ENCODE peak calls at places on chromosomes 3 and 15, in eight cellular contexts. One of them, this sample, is unnamed.

GRCh38 chr15:100311099-100311751 is 30.6 kb downstream of the ADAMTS17 start:
- DNase-seq in neural progenitor cell: no peak
- DNase-seq in left lung: no peak
- DNase-seq in A549: no peak
- DNase-seq in Panc1: no peak
- DNase-seq in cardiac muscle cell: no peak
- DNase-seq in heart right ventricle: peak; percentile 27
- DNase-seq in naive thymus-derived CD4-positive, alpha-beta T cell: no peak
- DNase-seq in this sample: peak; percentile 74

GRCh38 chr3:70531838-70532489 is 219.5 kb upstream of the MDFIC2 start:
- DNase-seq in heart right ventricle: no peak
- DNase-seq in cardiac muscle cell: no peak
- DNase-seq in naive thymus-derived CD4-positive, alpha-beta T cell: no peak
- DNase-seq in neural progenitor cell: no peak
- DNase-seq in Panc1: no peak
- DNase-seq in left lung: no peak
- DNase-seq in A549: no peak
- DNase-seq in this sample: no peak

GRCh38 chr15:68488966-68489365 is 57.0 kb upstream of the ITGA11 start:
- DNase-seq in neural progenitor cell: no peak
- DNase-seq in left lung: no peak
- DNase-seq in A549: no peak
- DNase-seq in Panc1: no peak
- DNase-seq in heart right ventricle: no peak
- DNase-seq in cardiac muscle cell: no peak
- DNase-seq in naive thymus-derived CD4-positive, alpha-beta T cell: no peak
- DNase-seq in this sample: no peak

GRCh38 chr3:69856965-69857364 is 117.7 kb downstream of the MITF start:
- DNase-seq in naive thymus-derived CD4-positive, alpha-beta T cell: no peak
- DNase-seq in neural progenitor cell: no peak
- DNase-seq in left lung: no peak
- DNase-seq in cardiac muscle cell: no peak
- DNase-seq in Panc1: no peak
- DNase-seq in heart right ventricle: no peak
- DNase-seq in A549: no peak
- DNase-seq in this sample: no peak

GRCh38 chr3:119700269-119700919 is 2.4 kb upstream of the CFAP91 start:
- DNase-seq in Panc1: no peak
- DNase-seq in cardiac muscle cell: peak; percentile 11
- DNase-seq in heart right ventricle: peak; percentile 20
- DNase-seq in naive thymus-derived CD4-positive, alpha-beta T cell: no peak
- DNase-seq in A549: peak; percentile 69
- DNase-seq in neural progenitor cell: no peak
- DNase-seq in left lung: no peak
- DNase-seq in this sample: no peak

GRCh38 chr3:65888980-65889706 is 149.6 kb downstream of the MAGI1 start:
- DNase-seq in heart right ventricle: peak; percentile 14
- DNase-seq in left lung: no peak
- DNase-seq in A549: peak; percentile 41
- DNase-seq in cardiac muscle cell: peak; percentile 96
- DNase-seq in naive thymus-derived CD4-positive, alpha-beta T cell: no peak
- DNase-seq in neural progenitor cell: no peak
- DNase-seq in Panc1: peak; percentile 10
- DNase-seq in this sample: no peak

GRCh38 chr15:32828507-32829186 is 110.8 kb downstream of the GREM1 start:
- DNase-seq in A549: peak; percentile 83
- DNase-seq in Panc1: no peak
- DNase-seq in heart right ventricle: no peak
- DNase-seq in cardiac muscle cell: peak; percentile 48
- DNase-seq in naive thymus-derived CD4-positive, alpha-beta T cell: no peak
- DNase-seq in neural progenitor cell: no peak
- DNase-seq in left lung: no peak
- DNase-seq in this sample: no peak

GRCh38 chr15:44554934-44555723 is 18.2 kb downstream of the EIF3J start:
- DNase-seq in left lung: no peak
- DNase-seq in neural progenitor cell: no peak
- DNase-seq in A549: no peak
- DNase-seq in Panc1: no peak
- DNase-seq in cardiac muscle cell: no peak
- DNase-seq in heart right ventricle: no peak
- DNase-seq in naive thymus-derived CD4-positive, alpha-beta T cell: peak; percentile 20
- DNase-seq in this sample: no peak

GRCh38 chr3:118900737-118901525 is 133.7 kb downstream of the IGSF11 start:
- DNase-seq in neural progenitor cell: no peak
- DNase-seq in A549: no peak
- DNase-seq in Panc1: no peak
- DNase-seq in naive thymus-derived CD4-positive, alpha-beta T cell: no peak
- DNase-seq in cardiac muscle cell: no peak
- DNase-seq in heart right ventricle: no peak
- DNase-seq in left lung: no peak
- DNase-seq in this sample: no peak

GRCh38 chr15:64699767-64700388 is 75.5 kb downstream of the RBPMS2 start:
- DNase-seq in Panc1: no peak
- DNase-seq in heart right ventricle: peak; percentile 70
- DNase-seq in naive thymus-derived CD4-positive, alpha-beta T cell: no peak
- DNase-seq in neural progenitor cell: peak; percentile 74
- DNase-seq in A549: no peak
- DNase-seq in cardiac muscle cell: peak; percentile 76
- DNase-seq in left lung: no peak
- DNase-seq in this sample: no peak

GRCh38 chr3:97102641-97103040 is 288.2 kb downstream of the EPHA6 start:
- DNase-seq in neural progenitor cell: no peak
- DNase-seq in cardiac muscle cell: no peak
- DNase-seq in A549: no peak
- DNase-seq in Panc1: no peak
- DNase-seq in left lung: no peak
- DNase-seq in naive thymus-derived CD4-positive, alpha-beta T cell: no peak
- DNase-seq in heart right ventricle: no peak
- DNase-seq in this sample: no peak

GRCh38 chr3:56197259-56197965 is 270.9 kb downstream of the ERC2 start:
- DNase-seq in A549: no peak
- DNase-seq in cardiac muscle cell: peak; percentile 54
- DNase-seq in heart right ventricle: no peak
- DNase-seq in left lung: no peak
- DNase-seq in naive thymus-derived CD4-positive, alpha-beta T cell: no peak
- DNase-seq in neural progenitor cell: no peak
- DNase-seq in Panc1: no peak
- DNase-seq in this sample: no peak

GRCh38 chr3:39804951-39805350 is 4.5 kb upstream of the MYRIP start:
- DNase-seq in neural progenitor cell: no peak
- DNase-seq in A549: no peak
- DNase-seq in left lung: no peak
- DNase-seq in cardiac muscle cell: peak; percentile 47
- DNase-seq in Panc1: no peak
- DNase-seq in heart right ventricle: no peak
- DNase-seq in naive thymus-derived CD4-positive, alpha-beta T cell: no peak
- DNase-seq in this sample: no peak

GRCh38 chr3:135261214-135261775 is 466.2 kb downstream of the EPHB1 start:
- DNase-seq in heart right ventricle: no peak
- DNase-seq in Panc1: no peak
- DNase-seq in naive thymus-derived CD4-positive, alpha-beta T cell: no peak
- DNase-seq in cardiac muscle cell: no peak
- DNase-seq in A549: no peak
- DNase-seq in left lung: no peak
- DNase-seq in neural progenitor cell: no peak
- DNase-seq in this sample: no peak

GRCh38 chr3:79027593-79027992 is 740.2 kb downstream of the ROBO1 start:
- DNase-seq in Panc1: no peak
- DNase-seq in neural progenitor cell: no peak
- DNase-seq in left lung: no peak
- DNase-seq in heart right ventricle: no peak
- DNase-seq in cardiac muscle cell: no peak
- DNase-seq in naive thymus-derived CD4-positive, alpha-beta T cell: no peak
- DNase-seq in A549: no peak
- DNase-seq in this sample: no peak

GRCh38 chr15:48647963-48648362 is 2.5 kb upstream of the FBN1 start:
- DNase-seq in neural progenitor cell: peak; percentile 58
- DNase-seq in A549: peak; percentile 30
- DNase-seq in left lung: no peak
- DNase-seq in Panc1: no peak
- DNase-seq in heart right ventricle: no peak
- DNase-seq in naive thymus-derived CD4-positive, alpha-beta T cell: no peak
- DNase-seq in cardiac muscle cell: peak; percentile 68
- DNase-seq in this sample: no peak

GRCh38 chr15:25695875-25696760 is 167.0 kb downstream of the ATP10A start:
- DNase-seq in heart right ventricle: no peak
- DNase-seq in A549: no peak
- DNase-seq in Panc1: no peak
- DNase-seq in naive thymus-derived CD4-positive, alpha-beta T cell: no peak
- DNase-seq in neural progenitor cell: no peak
- DNase-seq in left lung: no peak
- DNase-seq in cardiac muscle cell: no peak
- DNase-seq in this sample: no peak

GRCh38 chr3:178392553-178392952 is 143.7 kb upstream of the KCNMB2 start:
- DNase-seq in cardiac muscle cell: peak; percentile 87
- DNase-seq in A549: no peak
- DNase-seq in left lung: no peak
- DNase-seq in naive thymus-derived CD4-positive, alpha-beta T cell: no peak
- DNase-seq in Panc1: no peak
- DNase-seq in heart right ventricle: no peak
- DNase-seq in neural progenitor cell: no peak
- DNase-seq in this sample: no peak

GRCh38 chr3:179791793-179792192 is 139.0 kb downstream of the USP13 start:
- DNase-seq in left lung: no peak
- DNase-seq in naive thymus-derived CD4-positive, alpha-beta T cell: no peak
- DNase-seq in cardiac muscle cell: no peak
- DNase-seq in heart right ventricle: no peak
- DNase-seq in A549: no peak
- DNase-seq in neural progenitor cell: no peak
- DNase-seq in Panc1: no peak
- DNase-seq in this sample: no peak

GRCh38 chr3:179794355-179794754 is 141.5 kb downstream of the USP13 start:
- DNase-seq in A549: no peak
- DNase-seq in left lung: no peak
- DNase-seq in cardiac muscle cell: no peak
- DNase-seq in neural progenitor cell: no peak
- DNase-seq in heart right ventricle: no peak
- DNase-seq in naive thymus-derived CD4-positive, alpha-beta T cell: no peak
- DNase-seq in Panc1: no peak
- DNase-seq in this sample: no peak

DNA sequence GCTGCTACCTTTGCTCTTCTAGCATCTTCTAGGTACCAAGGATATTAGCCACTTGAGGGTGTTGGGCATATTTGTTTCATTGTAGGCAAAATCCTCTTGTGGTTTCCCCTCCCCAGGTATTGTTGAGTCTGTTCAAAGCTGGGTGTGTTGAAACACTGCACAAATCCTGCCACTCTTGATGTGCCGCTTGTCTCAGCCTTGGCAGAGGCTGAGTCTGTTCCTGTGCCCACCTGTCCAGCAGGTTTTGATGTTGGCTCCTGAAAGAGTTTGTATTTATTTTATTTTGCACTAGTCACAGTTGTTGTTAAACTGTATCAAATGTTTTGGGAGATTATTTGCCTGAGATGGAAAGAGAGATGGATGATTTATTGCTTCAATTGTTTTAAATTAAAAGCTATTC is 136.2 kb downstream of the USP13 start:
- DNase-seq in left lung: no peak
- DNase-seq in heart right ventricle: no peak
- DNase-seq in naive thymus-derived CD4-positive, alpha-beta T cell: no peak
- DNase-seq in Panc1: no peak
- DNase-seq in neural progenitor cell: no peak
- DNase-seq in cardiac muscle cell: no peak
- DNase-seq in A549: no peak
- DNase-seq in this sample: no peak
- H3K4me1 ChIP-seq in left lung: no peaks in the 10 kb centered on the region
- H3K4me1 ChIP-seq in heart right ventricle: no peaks in the 10 kb centered on the region
- H3K4me1 ChIP-seq in naive thymus-derived CD4-positive, alpha-beta T cell: no peaks in the 10 kb centered on the region
- H3K4me1 ChIP-seq in Panc1: no peaks in the 10 kb centered on the region
- H3K4me1 ChIP-seq in neural progenitor cell: no peaks in the 10 kb centered on the region
- H3K4me1 ChIP-seq in cardiac muscle cell: no peaks in the 10 kb centered on the region
- H3K4me1 ChIP-seq in A549: no peaks in the 10 kb centered on the region
- H3K4me1 ChIP-seq in this sample: no peaks in the 10 kb centered on the region

DNA sequence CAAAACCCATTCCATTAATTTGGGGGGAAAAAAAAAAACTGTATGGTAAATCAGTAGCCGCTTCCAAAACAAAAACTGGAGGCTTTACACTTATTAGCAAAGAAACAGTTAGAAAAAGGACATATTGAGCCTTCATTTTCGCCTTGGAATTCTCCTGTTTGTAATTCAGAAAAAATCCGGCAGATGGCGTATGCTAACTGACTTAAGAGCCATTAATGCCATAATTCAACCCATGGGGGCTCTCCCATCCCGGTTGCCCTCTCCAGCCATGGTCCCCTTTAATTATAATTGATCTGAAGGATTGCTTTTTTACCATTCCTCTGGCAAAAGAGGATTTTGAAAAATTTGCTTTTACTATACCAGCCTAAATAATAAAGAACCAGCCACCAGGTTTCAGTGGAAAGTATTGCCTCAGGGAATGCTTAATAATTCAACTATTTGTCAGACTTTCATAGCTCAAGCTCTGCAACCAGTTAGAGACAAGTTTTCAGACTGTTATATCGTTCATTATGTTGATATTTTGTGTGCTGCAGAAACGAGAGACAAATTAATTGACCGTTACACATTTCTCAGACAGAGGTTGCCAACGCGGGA is 9.4 kb upstream of the RPL24 start:
- DNase-seq in left lung: no peak
- DNase-seq in Panc1: no peak
- DNase-seq in naive thymus-derived CD4-positive, alpha-beta T cell: peak; percentile 65
- DNase-seq in cardiac muscle cell: peak; percentile 68
- DNase-seq in A549: peak; percentile 72
- DNase-seq in neural progenitor cell: peak; percentile 79
- DNase-seq in heart right ventricle: peak; percentile 38
- DNase-seq in this sample: peak; percentile 36
- H3K4me3 ChIP-seq in left lung: no peak overlapping the region
- H3K4me3 ChIP-seq in Panc1: no peak overlapping the region
- H3K4me3 ChIP-seq in naive thymus-derived CD4-positive, alpha-beta T cell: no peak overlapping the region
- H3K4me3 ChIP-seq in cardiac muscle cell: no peak overlapping the region
- H3K4me3 ChIP-seq in A549: no peak overlapping the region
- H3K4me3 ChIP-seq in neural progenitor cell: no peak overlapping the region
- H3K4me3 ChIP-seq in heart right ventricle: no peak overlapping the region
- H3K4me3 ChIP-seq in this sample: no peak overlapping the region

GRCh38 chr15:89091667-89092220 is 3.5 kb downstream of the ABHD2 start:
- DNase-seq in left lung: no peak
- DNase-seq in naive thymus-derived CD4-positive, alpha-beta T cell: no peak
- DNase-seq in A549: no peak
- DNase-seq in Panc1: no peak
- DNase-seq in heart right ventricle: no peak
- DNase-seq in cardiac muscle cell: no peak
- DNase-seq in neural progenitor cell: no peak
- DNase-seq in this sample: no peak
- H3K4me1 ChIP-seq in left lung: peaks cover 85% of the 10 kb centered on the region
- H3K4me1 ChIP-seq in naive thymus-derived CD4-positive, alpha-beta T cell: peaks cover 26% of the 10 kb centered on the region
- H3K4me1 ChIP-seq in A549: peaks cover 65% of the 10 kb centered on the region
- H3K4me1 ChIP-seq in Panc1: peaks cover 71% of the 10 kb centered on the region
- H3K4me1 ChIP-seq in heart right ventricle: peaks cover 41% of the 10 kb centered on the region
- H3K4me1 ChIP-seq in cardiac muscle cell: peaks cover 51% of the 10 kb centered on the region
- H3K4me1 ChIP-seq in neural progenitor cell: peaks cover 18% of the 10 kb centered on the region
- H3K4me1 ChIP-seq in this sample: peaks cover 3% of the 10 kb centered on the region

DNA sequence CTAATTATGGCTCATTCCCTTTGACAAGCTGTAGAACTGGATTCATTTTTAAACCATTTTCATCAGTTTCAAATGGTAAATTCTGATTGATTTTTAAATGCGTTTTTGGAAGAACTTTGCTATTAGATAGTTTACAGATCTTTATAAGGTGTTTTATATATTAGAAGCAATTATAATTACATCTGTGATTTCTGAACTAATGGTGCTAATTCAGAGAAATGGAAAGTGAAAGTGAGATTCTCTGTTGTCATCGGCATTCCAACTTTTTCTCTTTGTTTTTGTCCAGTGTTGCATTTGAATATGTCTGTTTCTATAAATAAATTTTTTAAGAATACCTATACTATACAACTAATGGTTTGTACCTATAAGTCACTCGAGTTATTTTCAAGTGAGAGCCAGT is 62.7 kb downstream of the PXYLP1 start:
- DNase-seq in A549: no peak
- DNase-seq in heart right ventricle: no peak
- DNase-seq in neural progenitor cell: no peak
- DNase-seq in cardiac muscle cell: peak; percentile 17
- DNase-seq in left lung: no peak
- DNase-seq in Panc1: no peak
- DNase-seq in naive thymus-derived CD4-positive, alpha-beta T cell: no peak
- DNase-seq in this sample: no peak
- H3K4me3 ChIP-seq in A549: peak overlapping the region; percentile 33
- H3K4me3 ChIP-seq in heart right ventricle: peak overlapping the region; percentile 50
- H3K4me3 ChIP-seq in neural progenitor cell: no peak overlapping the region
- H3K4me3 ChIP-seq in cardiac muscle cell: no peak overlapping the region
- H3K4me3 ChIP-seq in left lung: no peak overlapping the region
- H3K4me3 ChIP-seq in Panc1: peak overlapping the region; percentile 5
- H3K4me3 ChIP-seq in naive thymus-derived CD4-positive, alpha-beta T cell: peak overlapping the region; percentile 40
- H3K4me3 ChIP-seq in this sample: peak overlapping the region; percentile 33